ENCODE peak calls at places on chromosome 5, in six cellular contexts. S, Z, L, U, R and O are unnamed samples.

GRCh38 chr5:148785223-148785622 is 41.2 kb upstream of the ADRB2 start:
- DNase-seq in S (no peak), Z (no peak), L (no peak), U (no peak), R (peak; percentile 70), O (no peak)

GRCh38 chr5:171580506-171581265 is 161.2 kb downstream of the FGF18 start:
- DNase-seq in S (no peak), Z (no peak), L (peak; percentile 47), U (peak; percentile 44), R (no peak), O (peak; percentile 21)

GRCh38 chr5:167623354-167623753 is 668.1 kb upstream of the WWC1 start:
- DNase-seq in S (no peak), Z (no peak), L (no peak), U (peak; percentile 4), R (no peak), O (no peak)

GRCh38 chr5:1464096-1464446 is 18.8 kb upstream of the SLC6A3 start:
- DNase-seq in S (no peak), Z (no peak), L (no peak), U (no peak), R (no peak), O (no peak)

GRCh38 chr5:32869216-32869615 is 158.1 kb downstream of the NPR3 start:
- DNase-seq in S (no peak), Z (no peak), L (no peak), U (peak; percentile 45), R (peak; percentile 83), O (no peak)

GRCh38 chr5:96963267-96963666 is 27.4 kb downstream of the LNPEP start:
- DNase-seq in S (peak; percentile 84), Z (peak; percentile 43), L (no peak), U (peak; percentile 91), R (peak; percentile 12), O (peak; percentile 49)

GRCh38 chr5:147190236-147190815 is 44.5 kb upstream of the STK32A start:
- DNase-seq in S (no peak), Z (no peak), L (no peak), U (peak; percentile 7), R (no peak), O (no peak)

GRCh38 chr5:176542596-176543427 is 5.6 kb upstream of the RNF44 start:
- DNase-seq in S (no peak), Z (no peak), L (peak; percentile 67), U (no peak), R (peak; percentile 58), O (peak; percentile 21)

GRCh38 chr5:120599576-120599975 is 135.5 kb downstream of the PRR16 start:
- DNase-seq in S (no peak), Z (no peak), L (no peak), U (peak; percentile 92), R (peak; percentile 83), O (peak; percentile 93)

GRCh38 chr5:149586708-149587318 is 5.5 kb downstream of the ARHGEF37 start:
- DNase-seq in S (peak; percentile 50), Z (no peak), L (no peak), U (peak; percentile 14), R (peak; percentile 35), O (no peak)

GRCh38 chr5:142727736-142728047 is 41.8 kb upstream of the FGF1 start:
- DNase-seq in S (no peak), Z (no peak), L (no peak), U (no peak), R (no peak), O (no peak)

GRCh38 chr5:90226433-90227099 is 183.0 kb downstream of the CETN3 start:
- DNase-seq in S (peak; percentile 54), Z (no peak), L (no peak), U (no peak), R (no peak), O (no peak)

GRCh38 chr5:168328804-168329203 is 37.4 kb downstream of the WWC1 start:
- DNase-seq in S (no peak), Z (no peak), L (no peak), U (no peak), R (peak; percentile 30), O (peak; percentile 33)

GRCh38 chr5:147686421-147686820 is 96.1 kb downstream of the JAKMIP2 start:
- DNase-seq in S (no peak), Z (no peak), L (no peak), U (no peak), R (peak; percentile 58), O (no peak)

GRCh38 chr5:21711854-21712752 is 1141.0 kb downstream of the CDH12 start:
- DNase-seq in S (no peak), Z (no peak), L (no peak), U (no peak), R (peak; percentile 68), O (no peak)

GRCh38 chr5:12759377-12759776 is 855.1 kb upstream of the CTNND2 start:
- DNase-seq in S (no peak), Z (no peak), L (no peak), U (no peak), R (no peak), O (no peak)

GRCh38 chr5:88845081-88845697 is 37.8 kb downstream of the MEF2C start:
- DNase-seq in S (peak; percentile 21), Z (no peak), L (no peak), U (no peak), R (no peak), O (no peak)

GRCh38 chr5:3452622-3453021 is 143.0 kb upstream of the IRX1 start:
- DNase-seq in S (no peak), Z (no peak), L (no peak), U (no peak), R (no peak), O (no peak)

GRCh38 chr5:79464695-79465332 is 49.1 kb downstream of the HOMER1 start:
- DNase-seq in S (peak; percentile 38), Z (no peak), L (no peak), U (peak; percentile 55), R (peak; percentile 52), O (peak; percentile 41)

GRCh38 chr5:57495688-57496087 is 13.1 kb upstream of the ACTBL2 start:
- DNase-seq in S (no peak), Z (no peak), L (no peak), U (no peak), R (no peak), O (no peak)

GRCh38 chr5:15620501-15620900 is 120.5 kb downstream of the FBXL7 start:
- DNase-seq in S (peak; percentile 75), Z (no peak), L (no peak), U (peak; percentile 79), R (no peak), O (peak; percentile 49)
- H3K4me3 ChIP-seq in S (no peak overlapping the region), Z (no peak overlapping the region), L (no peak overlapping the region), U (no peak overlapping the region), R (no peak overlapping the region), O (no peak overlapping the region)

DNA sequence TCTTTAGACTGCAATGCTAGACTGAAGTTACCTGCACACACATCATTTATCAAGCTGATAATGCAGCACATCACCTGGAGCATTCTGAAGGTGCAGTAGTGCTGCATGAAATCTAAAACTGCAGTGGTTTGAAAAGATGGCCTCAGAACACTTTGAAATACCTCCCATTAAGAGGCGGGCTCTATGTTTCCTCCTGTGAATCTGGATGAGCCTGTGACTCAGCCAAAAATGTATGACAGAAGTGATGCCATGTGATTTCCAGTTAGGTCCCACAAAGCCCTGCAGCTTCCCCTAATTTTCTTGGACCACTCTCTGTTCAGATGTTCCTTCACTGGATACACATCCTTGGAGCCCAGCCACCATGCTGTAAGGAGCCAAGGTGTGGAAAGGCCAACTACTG is 27.1 kb upstream of the DEPDC1B start:
- DNase-seq in S (no peak), Z (no peak), L (no peak), U (no peak), R (no peak), O (no peak)
- TF ChIP-seq CTCF in S (no peak), Z (no peak), L (no peak), U (no peak), R (no peak), O (no peak)

DNA sequence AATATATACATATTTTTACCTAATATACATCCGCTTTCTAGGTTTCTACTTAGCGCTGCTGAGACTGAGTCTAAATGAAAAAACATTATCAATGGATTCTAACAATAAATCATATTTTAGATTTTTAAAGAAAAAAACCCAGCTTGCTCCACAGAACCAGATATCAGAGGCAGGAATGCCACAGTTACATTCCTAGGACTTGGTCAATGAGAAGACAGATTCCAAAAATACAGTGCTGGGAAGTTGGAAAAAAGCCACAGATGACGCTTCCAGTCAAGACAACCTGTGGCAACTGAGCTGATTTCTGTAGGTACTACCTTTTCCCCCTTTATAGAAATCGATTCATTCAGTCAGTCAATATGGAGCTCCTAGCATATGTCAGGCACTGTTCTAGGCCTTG is 589 bp upstream of the CCDC112 start:
- DNase-seq in S (peak; percentile 15), Z (no peak), L (no peak), U (peak; percentile 34), R (peak; percentile 4), O (peak; percentile 7)
- H3K4me3 ChIP-seq in S (no peak overlapping the region), Z (peak overlapping the region; percentile 80), L (no peak overlapping the region), U (no peak overlapping the region), R (peak overlapping the region; percentile 15), O (peak overlapping the region; percentile 37)

GRCh38 chr5:141388661-141389060 is 1.2 kb downstream of the PCDHGB4 start:
- DNase-seq in S (no peak), Z (no peak), L (no peak), U (no peak), R (no peak), O (no peak)
- TF ChIP-seq CTCF in S (no peak), Z (no peak), L (no peak), U (no peak), R (no peak), O (no peak)